ENCODE peak calls at places on chromosomes 11 and 22, in eight cellular contexts. One of them, this sample, is unnamed.

GRCh38 chr11:20030472-20030871 is 129.8 kb downstream of the DBX1 start:
- DNase-seq in astrocyte of the cerebellum: no peak
- DNase-seq in brain microvascular endothelial cell: no peak
- DNase-seq in cardiac muscle cell: no peak
- DNase-seq in tibial artery: no peak
- DNase-seq in fibroblast of the aortic adventitia: no peak
- DNase-seq in HepG2: no peak
- DNase-seq in heart left ventricle: no peak
- DNase-seq in this sample: no peak

GRCh38 chr11:119687220-119688046 is 41.6 kb downstream of the NECTIN1 start:
- DNase-seq in astrocyte of the cerebellum: no peak
- DNase-seq in brain microvascular endothelial cell: no peak
- DNase-seq in cardiac muscle cell: no peak
- DNase-seq in tibial artery: no peak
- DNase-seq in fibroblast of the aortic adventitia: no peak
- DNase-seq in HepG2: no peak
- DNase-seq in heart left ventricle: no peak
- DNase-seq in this sample: no peak

GRCh38 chr11:60774726-60775125 is 10.4 kb upstream of the MS4A10 start:
- DNase-seq in astrocyte of the cerebellum: no peak
- DNase-seq in brain microvascular endothelial cell: no peak
- DNase-seq in cardiac muscle cell: no peak
- DNase-seq in tibial artery: no peak
- DNase-seq in fibroblast of the aortic adventitia: no peak
- DNase-seq in HepG2: no peak
- DNase-seq in heart left ventricle: no peak
- DNase-seq in this sample: no peak

GRCh38 chr11:132351050-132351449 is 980.6 kb downstream of the NTM start:
- DNase-seq in astrocyte of the cerebellum: no peak
- DNase-seq in brain microvascular endothelial cell: no peak
- DNase-seq in cardiac muscle cell: no peak
- DNase-seq in tibial artery: no peak
- DNase-seq in fibroblast of the aortic adventitia: no peak
- DNase-seq in HepG2: no peak
- DNase-seq in heart left ventricle: no peak
- DNase-seq in this sample: no peak

GRCh38 chr11:74321487-74322188 is 10.2 kb upstream of the P4HA3 start:
- DNase-seq in astrocyte of the cerebellum: peak; percentile 40
- DNase-seq in brain microvascular endothelial cell: peak; percentile 49
- DNase-seq in cardiac muscle cell: peak; percentile 64
- DNase-seq in tibial artery: peak; percentile 66
- DNase-seq in fibroblast of the aortic adventitia: peak; percentile 80
- DNase-seq in HepG2: peak; percentile 12
- DNase-seq in heart left ventricle: no peak
- DNase-seq in this sample: peak; percentile 81

GRCh38 chr22:24400037-24400725 is 27.2 kb upstream of the ADORA2A start:
- DNase-seq in astrocyte of the cerebellum: no peak
- DNase-seq in brain microvascular endothelial cell: no peak
- DNase-seq in cardiac muscle cell: no peak
- DNase-seq in tibial artery: no peak
- DNase-seq in fibroblast of the aortic adventitia: no peak
- DNase-seq in HepG2: no peak
- DNase-seq in heart left ventricle: no peak
- DNase-seq in this sample: no peak

GRCh38 chr11:117538256-117538655 is 210.6 kb downstream of the CEP164 start:
- DNase-seq in astrocyte of the cerebellum: no peak
- DNase-seq in brain microvascular endothelial cell: no peak
- DNase-seq in cardiac muscle cell: no peak
- DNase-seq in tibial artery: no peak
- DNase-seq in fibroblast of the aortic adventitia: no peak
- DNase-seq in HepG2: no peak
- DNase-seq in heart left ventricle: no peak
- DNase-seq in this sample: no peak

GRCh38 chr22:43293661-43294392 is 49.3 kb downstream of the SCUBE1 start:
- DNase-seq in astrocyte of the cerebellum: no peak
- DNase-seq in brain microvascular endothelial cell: peak; percentile 10
- DNase-seq in cardiac muscle cell: peak; percentile 29
- DNase-seq in tibial artery: no peak
- DNase-seq in fibroblast of the aortic adventitia: peak; percentile 5
- DNase-seq in HepG2: peak; percentile 90
- DNase-seq in heart left ventricle: peak; percentile 66
- DNase-seq in this sample: peak; percentile 80

GRCh38 chr22:48318575-48319320 is 1508.9 kb downstream of the BRD1 start:
- DNase-seq in astrocyte of the cerebellum: no peak
- DNase-seq in brain microvascular endothelial cell: no peak
- DNase-seq in cardiac muscle cell: no peak
- DNase-seq in tibial artery: no peak
- DNase-seq in fibroblast of the aortic adventitia: no peak
- DNase-seq in HepG2: no peak
- DNase-seq in heart left ventricle: no peak
- DNase-seq in this sample: no peak

GRCh38 chr22:46638601-46639431 is 18.6 kb downstream of the GRAMD4 start:
- DNase-seq in astrocyte of the cerebellum: no peak
- DNase-seq in brain microvascular endothelial cell: peak; percentile 16
- DNase-seq in cardiac muscle cell: peak; percentile 44
- DNase-seq in tibial artery: no peak
- DNase-seq in fibroblast of the aortic adventitia: peak; percentile 28
- DNase-seq in HepG2: peak; percentile 99
- DNase-seq in heart left ventricle: no peak
- DNase-seq in this sample: peak; percentile 37

GRCh38 chr22:29475550-29475949 is 4.5 kb upstream of the NEFH start:
- DNase-seq in astrocyte of the cerebellum: no peak
- DNase-seq in brain microvascular endothelial cell: no peak
- DNase-seq in cardiac muscle cell: no peak
- DNase-seq in tibial artery: no peak
- DNase-seq in fibroblast of the aortic adventitia: no peak
- DNase-seq in HepG2: no peak
- DNase-seq in heart left ventricle: no peak
- DNase-seq in this sample: no peak

GRCh38 chr11:746289-747175 is 732 bp upstream of the TALDO1 start:
- DNase-seq in astrocyte of the cerebellum: no peak
- DNase-seq in brain microvascular endothelial cell: no peak
- DNase-seq in cardiac muscle cell: no peak
- DNase-seq in tibial artery: no peak
- DNase-seq in fibroblast of the aortic adventitia: no peak
- DNase-seq in HepG2: no peak
- DNase-seq in heart left ventricle: no peak
- DNase-seq in this sample: peak; percentile 28

GRCh38 chr22:39545310-39546063 is 12.9 kb upstream of the RPS19BP1 start:
- DNase-seq in astrocyte of the cerebellum: no peak
- DNase-seq in brain microvascular endothelial cell: no peak
- DNase-seq in cardiac muscle cell: peak; percentile 61
- DNase-seq in tibial artery: no peak
- DNase-seq in fibroblast of the aortic adventitia: peak; percentile 46
- DNase-seq in HepG2: no peak
- DNase-seq in heart left ventricle: no peak
- DNase-seq in this sample: no peak

DNA sequence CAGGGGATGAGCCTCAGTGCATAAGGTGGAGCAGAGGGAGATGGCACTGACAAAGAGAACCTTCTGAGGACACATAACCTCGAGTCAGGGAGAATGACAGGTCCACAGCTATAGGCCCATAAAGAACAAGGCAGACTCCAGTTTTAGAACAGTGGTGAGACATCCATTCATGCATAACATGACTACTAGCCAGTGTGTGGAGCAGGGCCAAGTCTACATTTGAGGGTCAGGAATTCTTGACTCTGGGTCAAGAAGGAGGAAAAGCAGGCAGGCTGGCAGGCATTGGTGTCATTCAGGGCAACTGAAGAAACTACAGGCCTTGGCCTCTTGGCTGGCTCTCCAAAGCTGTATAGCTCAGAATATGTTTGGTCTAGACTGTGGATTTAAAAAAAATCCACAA is 54.9 kb downstream of the MTNR1B start:
- DNase-seq in astrocyte of the cerebellum: no peak
- DNase-seq in brain microvascular endothelial cell: no peak
- DNase-seq in cardiac muscle cell: no peak
- DNase-seq in tibial artery: no peak
- DNase-seq in fibroblast of the aortic adventitia: peak; percentile 48
- DNase-seq in HepG2: no peak
- DNase-seq in heart left ventricle: no peak
- DNase-seq in this sample: no peak
- TF ChIP-seq CTCF in astrocyte of the cerebellum: no peak
- TF ChIP-seq CTCF in brain microvascular endothelial cell: no peak
- TF ChIP-seq CTCF in cardiac muscle cell: no peak
- TF ChIP-seq CTCF in tibial artery: no peak
- TF ChIP-seq CTCF in fibroblast of the aortic adventitia: no peak
- TF ChIP-seq CTCF in HepG2: no peak
- TF ChIP-seq CTCF in heart left ventricle: no peak
- TF ChIP-seq CTCF in this sample: no peak

GRCh38 chr11:34356130-34356529 is 1.7 kb downstream of the ABTB2 start:
- DNase-seq in astrocyte of the cerebellum: no peak
- DNase-seq in brain microvascular endothelial cell: no peak
- DNase-seq in cardiac muscle cell: no peak
- DNase-seq in tibial artery: no peak
- DNase-seq in fibroblast of the aortic adventitia: no peak
- DNase-seq in HepG2: no peak
- DNase-seq in heart left ventricle: no peak
- DNase-seq in this sample: no peak

GRCh38 chr11:34356918-34357645 is 728 bp downstream of the ABTB2 start:
- DNase-seq in astrocyte of the cerebellum: no peak
- DNase-seq in brain microvascular endothelial cell: peak; percentile 44
- DNase-seq in cardiac muscle cell: peak; percentile 76
- DNase-seq in tibial artery: peak; percentile 81
- DNase-seq in fibroblast of the aortic adventitia: peak; percentile 68
- DNase-seq in HepG2: no peak
- DNase-seq in heart left ventricle: peak; percentile 77
- DNase-seq in this sample: no peak

GRCh38 chr11:34356576-34356917 is 1.3 kb downstream of the ABTB2 start:
- DNase-seq in astrocyte of the cerebellum: no peak
- DNase-seq in brain microvascular endothelial cell: peak; percentile 39
- DNase-seq in cardiac muscle cell: peak; percentile 60
- DNase-seq in tibial artery: no peak
- DNase-seq in fibroblast of the aortic adventitia: peak; percentile 64
- DNase-seq in HepG2: no peak
- DNase-seq in heart left ventricle: peak; percentile 41
- DNase-seq in this sample: no peak

GRCh38 chr11:34355726-34356125 is 2.1 kb downstream of the ABTB2 start:
- DNase-seq in astrocyte of the cerebellum: no peak
- DNase-seq in brain microvascular endothelial cell: no peak
- DNase-seq in cardiac muscle cell: no peak
- DNase-seq in tibial artery: no peak
- DNase-seq in fibroblast of the aortic adventitia: no peak
- DNase-seq in HepG2: no peak
- DNase-seq in heart left ventricle: no peak
- DNase-seq in this sample: no peak

DNA sequence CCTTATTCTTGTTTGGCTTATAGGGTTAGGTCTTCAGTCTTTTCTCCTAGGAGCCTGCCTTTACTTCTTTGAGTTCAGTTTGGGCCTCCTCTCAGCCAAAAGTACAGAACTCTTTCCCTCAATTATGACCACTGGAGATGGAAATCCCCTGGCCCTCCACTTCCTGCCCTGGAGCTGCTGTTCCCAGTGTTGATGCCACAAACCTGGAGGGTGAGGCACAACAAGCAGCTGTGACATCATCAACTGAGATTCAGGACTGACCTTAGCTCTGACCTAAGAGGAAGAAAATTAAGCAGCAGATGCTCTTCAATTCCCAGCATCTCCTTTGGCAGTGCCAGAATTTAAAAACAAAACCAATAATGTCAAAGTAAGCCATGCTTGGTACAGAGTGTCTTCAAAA is 3.0 kb downstream of the ABTB2 start:
- DNase-seq in astrocyte of the cerebellum: no peak
- DNase-seq in brain microvascular endothelial cell: no peak
- DNase-seq in cardiac muscle cell: no peak
- DNase-seq in tibial artery: no peak
- DNase-seq in fibroblast of the aortic adventitia: peak; percentile 54
- DNase-seq in HepG2: no peak
- DNase-seq in heart left ventricle: no peak
- DNase-seq in this sample: peak; percentile 31
- H3K4me3 ChIP-seq in astrocyte of the cerebellum: peak overlapping the region; percentile 76
- H3K4me3 ChIP-seq in brain microvascular endothelial cell: no peak overlapping the region
- H3K4me3 ChIP-seq in cardiac muscle cell: peak overlapping the region; percentile 84
- H3K4me3 ChIP-seq in tibial artery: no peak overlapping the region
- H3K4me3 ChIP-seq in fibroblast of the aortic adventitia: no peak overlapping the region
- H3K4me3 ChIP-seq in HepG2: peak overlapping the region; percentile 91
- H3K4me3 ChIP-seq in heart left ventricle: no peak overlapping the region
- H3K4me3 ChIP-seq in this sample: no peak overlapping the region

DNA sequence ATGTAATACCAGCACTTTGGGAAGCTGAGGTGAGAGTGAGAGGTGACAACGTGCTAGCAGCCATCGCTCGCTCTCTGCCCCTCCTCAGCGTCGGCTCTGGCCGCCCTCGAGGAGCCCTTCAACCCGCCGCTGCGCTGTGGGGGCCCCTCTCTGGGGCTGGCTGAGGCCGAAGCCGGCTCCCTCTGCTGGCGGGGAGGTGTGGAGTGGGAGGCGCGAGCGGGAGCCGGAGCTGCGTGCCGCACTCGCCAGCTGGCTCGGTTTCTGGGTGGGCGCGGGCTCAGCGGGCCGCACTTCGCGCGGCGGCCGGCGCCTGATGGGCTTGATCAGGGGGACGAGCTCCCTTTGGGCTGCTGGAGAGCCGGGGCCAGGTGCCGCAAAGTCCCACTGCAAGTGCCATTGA is 98.9 kb upstream of the UBASH3B start:
- DNase-seq in astrocyte of the cerebellum: no peak
- DNase-seq in brain microvascular endothelial cell: no peak
- DNase-seq in cardiac muscle cell: peak; percentile 43
- DNase-seq in tibial artery: no peak
- DNase-seq in fibroblast of the aortic adventitia: peak; percentile 5
- DNase-seq in HepG2: no peak
- DNase-seq in heart left ventricle: peak; percentile 29
- DNase-seq in this sample: peak; percentile 32
- TF ChIP-seq CTCF in astrocyte of the cerebellum: peak; percentile 26
- TF ChIP-seq CTCF in brain microvascular endothelial cell: peak; percentile 40
- TF ChIP-seq CTCF in cardiac muscle cell: peak; percentile 64
- TF ChIP-seq CTCF in tibial artery: peak; percentile 8
- TF ChIP-seq CTCF in fibroblast of the aortic adventitia: peak; percentile 34
- TF ChIP-seq CTCF in HepG2: peak; percentile 62
- TF ChIP-seq CTCF in heart left ventricle: no peak
- TF ChIP-seq CTCF in this sample: peak; percentile 37

GRCh38 chr11:128926437-128927107 is 16.1 kb downstream of the TP53AIP1 start:
- DNase-seq in astrocyte of the cerebellum: no peak
- DNase-seq in brain microvascular endothelial cell: no peak
- DNase-seq in cardiac muscle cell: no peak
- DNase-seq in tibial artery: no peak
- DNase-seq in fibroblast of the aortic adventitia: no peak
- DNase-seq in HepG2: no peak
- DNase-seq in heart left ventricle: no peak
- DNase-seq in this sample: no peak

GRCh38 chr11:128929468-128929867 is 13.2 kb downstream of the TP53AIP1 start:
- DNase-seq in astrocyte of the cerebellum: no peak
- DNase-seq in brain microvascular endothelial cell: no peak
- DNase-seq in cardiac muscle cell: no peak
- DNase-seq in tibial artery: peak; percentile 33
- DNase-seq in fibroblast of the aortic adventitia: no peak
- DNase-seq in HepG2: no peak
- DNase-seq in heart left ventricle: no peak
- DNase-seq in this sample: no peak

GRCh38 chr11:128927108-128927461 is 15.6 kb downstream of the TP53AIP1 start:
- DNase-seq in astrocyte of the cerebellum: no peak
- DNase-seq in brain microvascular endothelial cell: no peak
- DNase-seq in cardiac muscle cell: no peak
- DNase-seq in tibial artery: no peak
- DNase-seq in fibroblast of the aortic adventitia: no peak
- DNase-seq in HepG2: no peak
- DNase-seq in heart left ventricle: no peak
- DNase-seq in this sample: no peak

GRCh38 chr11:128928400-128928799 is 14.3 kb downstream of the TP53AIP1 start:
- DNase-seq in astrocyte of the cerebellum: no peak
- DNase-seq in brain microvascular endothelial cell: no peak
- DNase-seq in cardiac muscle cell: no peak
- DNase-seq in tibial artery: no peak
- DNase-seq in fibroblast of the aortic adventitia: no peak
- DNase-seq in HepG2: no peak
- DNase-seq in heart left ventricle: no peak
- DNase-seq in this sample: no peak

GRCh38 chr11:128927683-128928336 is 14.9 kb downstream of the TP53AIP1 start:
- DNase-seq in astrocyte of the cerebellum: no peak
- DNase-seq in brain microvascular endothelial cell: no peak
- DNase-seq in cardiac muscle cell: no peak
- DNase-seq in tibial artery: no peak
- DNase-seq in fibroblast of the aortic adventitia: no peak
- DNase-seq in HepG2: no peak
- DNase-seq in heart left ventricle: no peak
- DNase-seq in this sample: no peak
- H3K4me3 ChIP-seq in astrocyte of the cerebellum: no peak overlapping the region
- H3K4me3 ChIP-seq in brain microvascular endothelial cell: no peak overlapping the region
- H3K4me3 ChIP-seq in cardiac muscle cell: no peak overlapping the region
- H3K4me3 ChIP-seq in tibial artery: no peak overlapping the region
- H3K4me3 ChIP-seq in fibroblast of the aortic adventitia: no peak overlapping the region
- H3K4me3 ChIP-seq in HepG2: no peak overlapping the region
- H3K4me3 ChIP-seq in heart left ventricle: no peak overlapping the region
- H3K4me3 ChIP-seq in this sample: no peak overlapping the region